ENCODE peak calls at places on chromosomes 1 and 21, in five cellular contexts. M is heart left ventricle; I is naive thymus-derived CD4-positive, alpha-beta T cell; U is heart right ventricle; Y is left cardiac atrium. E is an unnamed sample.

GRCh38 chr1:56151402-56151801 is 428.0 kb downstream of the PLPP3 start:
- ATAC-seq in M (no peak), Y (no peak), I (no peak), U (no peak), E (no peak)

GRCh38 chr1:205137901-205138300 is 16.1 kb upstream of the RBBP5 start:
- ATAC-seq in U (no peak), M (no peak), I (no peak), Y (no peak), E (no peak)

GRCh38 chr1:54165146-54165545 is 12.3 kb upstream of the CDCP2 start:
- ATAC-seq in Y (no peak), I (no peak), M (no peak), U (no peak), E (no peak)

GRCh38 chr21:29313662-29314408 is 15.1 kb downstream of the BACH1 start:
- ATAC-seq in U (no peak), Y (no peak), I (no peak), M (no peak), E (no peak)

GRCh38 chr1:219387211-219387610 is 213.5 kb downstream of the LYPLAL1 start:
- ATAC-seq in Y (no peak), M (no peak), U (no peak), I (no peak), E (no peak)

GRCh38 chr1:1425426-1425752 is 4.3 kb upstream of the ANKRD65 start:
- ATAC-seq in M (no peak), Y (no peak), I (no peak), U (no peak), E (no peak)

GRCh38 chr1:218556016-218556415 is 210.9 kb downstream of the TGFB2 start:
- ATAC-seq in U (no peak), M (no peak), I (no peak), Y (no peak), E (no peak)

GRCh38 chr1:165073402-165074007 is 283.0 kb downstream of the LMX1A start:
- ATAC-seq in I (no peak), M (peak), Y (peak), U (peak), E (peak)

GRCh38 chr1:35558374-35559316 is 1.0 kb downstream of the NCDN start:
- ATAC-seq in I (no peak), U (no peak), Y (peak), M (no peak), E (no peak)

GRCh38 chr1:91682882-91683597 is 182.4 kb downstream of the CDC7 start:
- ATAC-seq in M (no peak), I (no peak), Y (no peak), U (no peak), E (no peak)

GRCh38 chr1:227915564-227916553 is 31.9 kb downstream of the WNT9A start:
- ATAC-seq in Y (no peak), M (no peak), I (no peak), U (no peak), E (no peak)

GRCh38 chr1:205348559-205349477 is 7.9 kb downstream of the KLHDC8A start:
- ATAC-seq in Y (peak), U (no peak), I (no peak), M (no peak), E (no peak)

GRCh38 chr1:11886986-11887665 is 28.4 kb upstream of the NPPB start:
- ATAC-seq in M (peak), U (peak), I (no peak), Y (peak), E (peak)

GRCh38 chr1:64110924-64111777 is 92.3 kb upstream of the UBE2U start:
- ATAC-seq in Y (no peak), M (no peak), I (no peak), U (no peak), E (no peak)

GRCh38 chr1:160078392-160079195 is 2.7 kb upstream of the KCNJ9 start:
- ATAC-seq in I (peak), U (peak), M (peak), Y (peak), E (no peak)

GRCh38 chr1:100719490-100719889 is at the start of gene VCAM1:
- ATAC-seq in M (peak), Y (peak), I (no peak), U (peak), E (no peak)

GRCh38 chr1:9435101-9435636 is 104.1 kb upstream of the SLC25A33 start:
- ATAC-seq in M (no peak), U (no peak), Y (peak), I (no peak), E (no peak)

GRCh38 chr1:28971980-28972771 is 57.8 kb downstream of the EPB41 start:
- ATAC-seq in U (no peak), Y (peak), I (no peak), M (no peak), E (peak)

GRCh38 chr1:3708696-3709246 is 43.5 kb upstream of the CCDC27 start:
- ATAC-seq in U (no peak), I (no peak), M (no peak), Y (no peak), E (no peak)

GRCh38 chr1:80375662-80376061 is 1369.1 kb upstream of the ADGRL4 start:
- ATAC-seq in U (no peak), Y (peak), I (no peak), M (no peak), E (no peak)

GRCh38 chr21:41952568-41953248 is 1.1 kb downstream of the C2CD2 start:
- ATAC-seq in I (no peak), M (no peak), U (no peak), Y (no peak), E (no peak)

GRCh38 chr1:99170516-99170915 is 93.8 kb upstream of the PLPPR4 start:
- ATAC-seq in M (no peak), I (no peak), Y (no peak), U (no peak), E (no peak)

GRCh38 chr1:61259379-61260148 is 177.2 kb downstream of the NFIA start:
- ATAC-seq in M (peak), U (peak), I (no peak), Y (peak), E (peak)

GRCh38 chr1:26994020-26994745 is 691 bp downstream of the TRNP1 start:
- ATAC-seq in U (no peak), I (peak), M (peak), Y (peak), E (peak)

GRCh38 chr1:151056574-151056973 is 2.8 kb downstream of the CDC42SE1 start:
- ATAC-seq in M (no peak), U (no peak), Y (no peak), I (no peak), E (no peak)

GRCh38 chr1:3264456-3264855 is 190.0 kb upstream of the ARHGEF16 start:
- ATAC-seq in M (no peak), U (no peak), Y (no peak), I (no peak), E (no peak)

GRCh38 chr1:207309775-207310273 is 11.7 kb upstream of the CD55 start:
- ATAC-seq in U (peak), Y (peak), M (peak), I (peak), E (no peak)

GRCh38 chr1:156742017-156742416 is 1.1 kb upstream of the MRPL24 start:
- ATAC-seq in Y (no peak), U (no peak), I (no peak), M (no peak), E (no peak)

GRCh38 chr1:114177282-114177681 is 23.6 kb upstream of the SYT6 start:
- ATAC-seq in U (no peak), I (no peak), M (no peak), Y (no peak), E (peak)

GRCh38 chr1:162040657-162041056 is 17.0 kb upstream of the OLFML2B start:
- ATAC-seq in U (no peak), I (no peak), M (no peak), Y (no peak), E (no peak)

GRCh38 chr1:162676087-162676486 is 43.8 kb downstream of the DDR2 start:
- ATAC-seq in Y (peak), U (peak), M (no peak), I (no peak), E (peak)